ENCODE peak calls at places on chromosome 20, in seven cellular contexts. O, L, C, G, B, P and T are unnamed samples.

GRCh38 chr20:40489886-40490285 is 199.2 kb downstream of the MAFB start:
- DNase-seq in L (peak; percentile 77), O (no peak), C (no peak), P (no peak), B (peak; percentile 59), G (peak; percentile 89), T (peak; percentile 46)

GRCh38 chr20:31661625-31662371 is 24.1 kb downstream of the COX4I2 start:
- DNase-seq in B (peak; percentile 69), G (peak; percentile 62), O (peak; percentile 85), L (peak; percentile 82), P (peak; percentile 84), C (peak; percentile 40), T (peak; percentile 44)

GRCh38 chr20:58375796-58376195 is 13.2 kb upstream of the VAPB start:
- DNase-seq in P (no peak), O (no peak), B (no peak), G (no peak), C (no peak), L (no peak), T (no peak)

GRCh38 chr20:2700913-2701620 is 8.5 kb downstream of the EBF4 start:
- DNase-seq in O (no peak), B (no peak), G (no peak), P (no peak), C (no peak), L (no peak), T (no peak)

GRCh38 chr20:51219544-51219943 is 196.6 kb upstream of the KCNG1 start:
- DNase-seq in G (no peak), P (no peak), C (no peak), L (no peak), B (no peak), O (no peak), T (no peak)

GRCh38 chr20:50138479-50139393 is 14.8 kb downstream of the PEDS1 start:
- DNase-seq in O (no peak), C (no peak), G (peak; percentile 93), P (no peak), L (no peak), B (no peak), T (no peak)

GRCh38 chr20:58781138-58781537 is 69.6 kb downstream of the GNAS-AS1 start:
- DNase-seq in B (no peak), G (no peak), L (no peak), C (no peak), O (no peak), P (no peak), T (no peak)

GRCh38 chr20:31720486-31721407 is 1.9 kb downstream of the BCL2L1 start:
- DNase-seq in P (no peak), O (peak; percentile 60), L (no peak), C (no peak), B (no peak), G (no peak), T (no peak)

GRCh38 chr20:62725596-62726268 is 17.1 kb downstream of the NTSR1 start:
- DNase-seq in P (no peak), O (no peak), C (no peak), L (no peak), G (no peak), B (no peak), T (no peak)

GRCh38 chr20:34271961-34272360 is 30.7 kb downstream of the ASIP start:
- DNase-seq in B (peak; percentile 93), L (no peak), G (peak; percentile 38), P (peak; percentile 28), O (no peak), C (no peak), T (peak; percentile 90)

GRCh38 chr20:32509639-32510066 is 75.5 kb downstream of the NOL4L start:
- DNase-seq in G (no peak), O (peak; percentile 95), L (peak; percentile 31), B (no peak), P (no peak), C (no peak), T (no peak)

GRCh38 chr20:46127396-46128010 is 9.4 kb downstream of the CD40 start:
- DNase-seq in O (no peak), G (no peak), L (peak; percentile 78), C (no peak), P (no peak), B (no peak), T (no peak)

GRCh38 chr20:21682576-21682975 is 22.9 kb upstream of the PAX1 start:
- DNase-seq in O (no peak), P (no peak), B (no peak), C (no peak), L (no peak), G (no peak), T (no peak)

GRCh38 chr20:9510926-9511325 is 3.5 kb upstream of the LAMP5 start:
- DNase-seq in P (no peak), B (no peak), G (no peak), C (no peak), O (no peak), L (no peak), T (no peak)

DNA sequence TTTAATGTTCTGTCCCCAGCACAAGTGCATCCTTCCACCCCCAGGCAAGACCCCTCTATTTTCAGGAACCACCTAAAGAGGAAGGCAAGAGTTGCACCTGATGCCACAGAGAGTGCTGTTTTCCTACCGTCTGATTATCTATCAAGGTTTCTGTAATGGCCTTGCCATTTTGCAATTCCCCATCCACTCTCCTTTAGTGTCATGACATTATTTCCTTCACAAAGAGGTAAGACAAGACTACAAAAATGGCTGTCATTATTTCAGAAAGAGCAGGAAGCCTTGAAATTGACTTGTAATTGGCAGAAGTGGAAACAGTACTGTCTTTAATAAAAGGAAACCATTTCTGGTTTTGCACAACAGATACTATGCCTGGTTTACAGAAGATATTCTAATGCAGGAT is 426.7 kb downstream of the PTPRT start:
- DNase-seq in P (no peak), L (no peak), C (no peak), O (no peak), G (no peak), B (no peak), T (no peak)
- H2AFZ ChIP-seq in P (no peak overlapping the region), L (no peak overlapping the region), C (no peak overlapping the region), O (no peak overlapping the region), G (no peak overlapping the region), B (no peak overlapping the region), T (no peak overlapping the region)

DNA sequence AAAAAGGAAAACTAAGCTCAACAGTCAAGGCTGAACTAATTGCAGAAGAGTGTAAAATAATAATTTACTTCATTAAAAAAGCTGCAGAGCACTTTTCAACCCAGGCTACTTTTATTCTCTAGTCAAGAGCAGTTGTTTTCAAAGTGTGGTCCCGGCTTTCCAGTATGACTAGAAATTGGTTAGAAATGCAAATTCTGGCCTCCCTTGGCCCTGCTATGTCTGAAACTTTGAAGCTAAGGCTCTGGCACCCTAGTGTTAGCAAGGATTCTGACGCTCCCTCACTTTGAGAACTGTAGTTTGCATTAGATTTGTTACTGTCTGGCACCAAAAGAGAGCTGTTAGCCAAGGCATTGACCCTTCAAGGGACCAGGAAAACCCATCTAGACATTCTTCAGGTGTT is 9.5 kb upstream of the NXT1 start:
- DNase-seq in O (no peak), C (no peak), P (no peak), B (no peak), G (no peak), L (no peak), T (no peak)
- H3K9ac ChIP-seq in O (no peak overlapping the region), C (no peak overlapping the region), P (no peak overlapping the region), B (no peak overlapping the region), G (no peak overlapping the region), L (no peak overlapping the region), T (no peak overlapping the region)

DNA sequence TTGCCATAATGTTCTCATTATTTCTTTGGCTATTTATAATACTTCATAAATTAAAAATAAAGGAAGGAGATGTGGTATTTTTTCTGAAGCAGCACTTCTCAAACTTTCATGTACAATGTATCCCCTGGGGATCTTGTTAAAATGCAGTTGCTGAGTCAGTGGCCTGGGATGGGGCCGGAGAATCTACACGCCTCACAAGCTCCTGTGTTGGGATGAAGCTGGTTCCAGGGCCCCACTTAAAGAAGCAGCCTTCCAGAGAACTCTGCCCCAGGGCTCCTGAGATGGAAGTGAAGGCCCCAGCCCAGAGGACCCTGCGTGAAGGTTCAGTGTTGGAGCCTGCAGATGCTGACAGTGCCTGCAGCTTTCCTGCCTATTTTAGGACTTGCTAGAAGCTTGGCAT is 40.1 kb upstream of the SLC23A2 start:
- DNase-seq in B (peak; percentile 12), O (no peak), C (no peak), L (no peak), P (peak; percentile 29), G (no peak), T (no peak)
- H2AFZ ChIP-seq in B (no peak overlapping the region), O (no peak overlapping the region), C (no peak overlapping the region), L (no peak overlapping the region), P (no peak overlapping the region), G (no peak overlapping the region), T (no peak overlapping the region)

DNA sequence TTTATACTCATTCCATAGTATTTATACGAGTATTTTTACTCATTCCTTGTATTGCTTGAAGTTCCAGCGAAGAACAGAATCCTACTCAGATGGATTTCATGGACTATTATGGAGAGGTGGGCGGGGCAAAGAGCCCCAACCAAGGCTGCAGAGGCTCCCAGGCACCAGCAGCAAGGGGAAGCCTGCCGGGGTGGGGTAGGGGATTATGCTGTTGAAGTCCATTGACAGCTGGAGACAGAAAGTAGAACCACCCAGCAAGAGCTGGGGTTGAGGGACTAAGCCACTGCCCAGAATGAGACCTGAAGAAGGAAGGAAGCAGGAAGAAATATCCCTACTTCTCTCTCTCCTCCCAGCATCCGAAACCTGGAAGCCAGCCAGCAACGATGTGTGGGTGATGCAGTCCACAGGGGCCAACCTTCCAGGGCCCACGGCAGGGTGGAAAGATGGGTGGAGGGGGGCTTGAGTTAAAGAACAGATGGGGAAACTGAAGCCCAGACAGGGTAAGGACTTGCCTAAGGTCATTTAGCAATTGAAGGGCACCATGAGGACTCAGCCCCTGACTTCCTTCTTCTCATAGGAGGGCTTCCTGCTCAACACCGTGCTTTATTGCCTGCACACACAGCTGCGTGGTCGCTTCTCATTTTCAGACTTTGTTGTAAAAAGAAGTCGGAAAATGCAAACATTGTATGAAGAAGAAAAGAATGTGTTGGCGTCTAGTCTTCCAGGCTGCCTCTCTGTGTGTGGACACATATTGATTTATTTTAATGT is 18.3 kb upstream of the GTSF1L start:
- DNase-seq in C (no peak), G (no peak), B (no peak), P (no peak), L (no peak), O (no peak), T (no peak)
- H3K9ac ChIP-seq in C (peak overlapping the region; percentile 7), G (no peak overlapping the region), B (no peak overlapping the region), P (no peak overlapping the region), L (no peak overlapping the region), O (no peak overlapping the region), T (no peak overlapping the region)

GRCh38 chr20:19782669-19783068 is 24.6 kb downstream of the RIN2 start:
- DNase-seq in G (no peak), C (no peak), B (no peak), P (no peak), L (peak; percentile 44), O (no peak), T (no peak)
- H2AFZ ChIP-seq in G (no peak overlapping the region), C (no peak overlapping the region), B (no peak overlapping the region), P (no peak overlapping the region), L (no peak overlapping the region), O (no peak overlapping the region), T (no peak overlapping the region)

GRCh38 chr20:1163105-1163504 is 21.7 kb downstream of the TMEM74B start:
- DNase-seq in C (no peak), P (no peak), B (no peak), G (no peak), O (no peak), L (no peak), T (no peak)
- H3K9ac ChIP-seq in C (no peak overlapping the region), P (no peak overlapping the region), B (no peak overlapping the region), G (no peak overlapping the region), O (no peak overlapping the region), L (no peak overlapping the region), T (no peak overlapping the region)

GRCh38 chr20:57108742-57109141 is 157.7 kb downstream of the BMP7 start:
- DNase-seq in C (no peak), L (peak; percentile 42), P (no peak), O (no peak), G (no peak), B (no peak), T (no peak)
- H2AFZ ChIP-seq in C (no peak overlapping the region), L (no peak overlapping the region), P (no peak overlapping the region), O (no peak overlapping the region), G (no peak overlapping the region), B (no peak overlapping the region), T (no peak overlapping the region)

GRCh38 chr20:24643731-24644130 is 174.3 kb downstream of the SYNDIG1 start:
- DNase-seq in B (no peak), P (no peak), C (no peak), L (no peak), O (no peak), G (no peak), T (no peak)
- H3K9ac ChIP-seq in B (no peak overlapping the region), P (no peak overlapping the region), C (no peak overlapping the region), L (no peak overlapping the region), O (no peak overlapping the region), G (no peak overlapping the region), T (no peak overlapping the region)